ENCODE peak calls at places on chromosomes 13 and 19, in four cellular contexts. One of them, this sample, is unnamed.

GRCh38 chr19:2809387-2810140 is 10.1 kb upstream of the ZNF554 start:
- DNase-seq in spleen: no peak
- DNase-seq in psoas muscle: no peak
- DNase-seq in mammary epithelial cell: no peak
- DNase-seq in this sample: no peak

GRCh38 chr13:32917504-32917903 is 98.7 kb upstream of the KL start:
- DNase-seq in mammary epithelial cell: no peak
- DNase-seq in psoas muscle: no peak
- DNase-seq in spleen: no peak
- DNase-seq in this sample: no peak

GRCh38 chr13:58955546-58956385 is 1208.0 kb downstream of the DIAPH3 start:
- DNase-seq in psoas muscle: no peak
- DNase-seq in spleen: no peak
- DNase-seq in mammary epithelial cell: no peak
- DNase-seq in this sample: no peak

GRCh38 chr19:44988896-44989563 is 12.2 kb upstream of the RELB start:
- DNase-seq in spleen: peak; percentile 89
- DNase-seq in mammary epithelial cell: peak; percentile 35
- DNase-seq in psoas muscle: peak; percentile 79
- DNase-seq in this sample: peak; percentile 86

GRCh38 chr19:50333737-50334617 is 4.8 kb upstream of the KCNC3 start:
- DNase-seq in mammary epithelial cell: no peak
- DNase-seq in spleen: peak; percentile 92
- DNase-seq in psoas muscle: peak; percentile 90
- DNase-seq in this sample: peak; percentile 74

GRCh38 chr13:20128459-20128927 is 32.4 kb downstream of the GJA3 start:
- DNase-seq in spleen: no peak
- DNase-seq in psoas muscle: no peak
- DNase-seq in mammary epithelial cell: no peak
- DNase-seq in this sample: peak; percentile 58

GRCh38 chr13:29581666-29582065 is 13.8 kb downstream of the SLC7A1 start:
- DNase-seq in spleen: no peak
- DNase-seq in mammary epithelial cell: no peak
- DNase-seq in psoas muscle: no peak
- DNase-seq in this sample: no peak

GRCh38 chr13:96822900-96823299 is 171.4 kb downstream of the OXGR1 start:
- DNase-seq in spleen: no peak
- DNase-seq in psoas muscle: no peak
- DNase-seq in mammary epithelial cell: peak; percentile 21
- DNase-seq in this sample: no peak

GRCh38 chr19:48341006-48341405 is 15.7 kb downstream of the EMP3 start:
- DNase-seq in spleen: no peak
- DNase-seq in mammary epithelial cell: peak; percentile 91
- DNase-seq in psoas muscle: peak; percentile 89
- DNase-seq in this sample: no peak

GRCh38 chr19:47186337-47187022 is 44.5 kb downstream of the BBC3 start:
- DNase-seq in psoas muscle: no peak
- DNase-seq in mammary epithelial cell: no peak
- DNase-seq in spleen: peak; percentile 80
- DNase-seq in this sample: no peak

GRCh38 chr19:2648099-2648498 is 54.4 kb downstream of the GNG7 start:
- DNase-seq in spleen: no peak
- DNase-seq in psoas muscle: no peak
- DNase-seq in mammary epithelial cell: no peak
- DNase-seq in this sample: no peak

GRCh38 chr13:23427342-23428182 is 5.9 kb downstream of the SACS start:
- DNase-seq in mammary epithelial cell: peak; percentile 69
- DNase-seq in psoas muscle: no peak
- DNase-seq in spleen: no peak
- DNase-seq in this sample: peak; percentile 93

GRCh38 chr19:1579222-1579621 is 11.1 kb upstream of the MEX3D start:
- DNase-seq in mammary epithelial cell: no peak
- DNase-seq in spleen: no peak
- DNase-seq in psoas muscle: no peak
- DNase-seq in this sample: peak; percentile 64

GRCh38 chr19:23002690-23003422 is at the start of gene ZNF728:
- DNase-seq in spleen: no peak
- DNase-seq in mammary epithelial cell: no peak
- DNase-seq in psoas muscle: peak; percentile 85
- DNase-seq in this sample: peak; percentile 91

GRCh38 chr13:31908696-31909386 is 122.7 kb upstream of the FRY start:
- DNase-seq in mammary epithelial cell: no peak
- DNase-seq in psoas muscle: no peak
- DNase-seq in spleen: no peak
- DNase-seq in this sample: no peak

DNA sequence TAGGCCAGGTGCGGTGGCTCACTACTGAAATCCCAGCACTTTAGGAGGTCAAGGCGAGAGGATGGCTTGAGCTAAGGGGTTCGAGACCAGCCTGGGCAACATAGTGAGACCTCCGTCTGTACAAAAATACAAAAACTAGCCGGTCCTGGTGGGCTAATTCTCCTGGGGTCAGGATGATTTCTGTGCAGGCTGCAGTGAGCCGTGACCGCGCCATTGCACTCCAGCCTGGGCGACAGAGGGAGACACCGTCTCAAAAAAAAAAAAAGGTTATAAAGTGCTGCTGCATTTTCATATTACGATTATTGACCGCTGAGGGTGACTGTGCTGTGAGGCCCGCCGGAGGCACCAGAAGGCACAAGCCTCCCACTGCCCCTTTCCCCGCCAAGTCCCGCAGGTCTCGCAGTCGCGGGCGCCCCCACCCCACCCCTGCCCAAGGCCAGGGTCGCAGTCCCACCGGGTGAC is 477 bp upstream of the PLEKHF1 start:
- DNase-seq in spleen: no peak
- DNase-seq in mammary epithelial cell: no peak
- DNase-seq in psoas muscle: no peak
- DNase-seq in this sample: no peak
- TF ChIP-seq CTCF in spleen: peak; percentile 56
- TF ChIP-seq CTCF in mammary epithelial cell: no peak
- TF ChIP-seq CTCF in psoas muscle: peak; percentile 32
- TF ChIP-seq CTCF in this sample: no peak

DNA sequence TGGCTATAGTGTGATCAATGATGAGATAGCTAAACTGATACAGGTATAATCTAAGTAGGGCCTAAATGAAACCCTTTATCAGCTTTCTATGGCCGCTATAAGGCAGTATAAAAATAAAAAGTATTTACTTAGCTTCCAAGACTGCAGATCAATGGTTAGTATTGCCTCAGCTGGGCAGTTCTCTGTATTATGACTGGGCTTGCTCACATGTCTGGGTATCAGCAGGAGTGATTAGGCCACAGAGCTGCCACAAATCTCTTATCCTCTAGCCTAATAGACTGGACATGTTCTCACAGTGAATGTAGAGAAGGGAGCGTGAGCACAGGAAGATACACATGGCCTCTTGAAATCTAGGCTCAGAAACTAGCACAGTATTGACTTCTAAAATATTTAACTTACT is 156.1 kb upstream of the SPRY2 start:
- DNase-seq in psoas muscle: no peak
- DNase-seq in mammary epithelial cell: no peak
- DNase-seq in spleen: no peak
- DNase-seq in this sample: no peak
- TF ChIP-seq CTCF in psoas muscle: no peak
- TF ChIP-seq CTCF in mammary epithelial cell: no peak
- TF ChIP-seq CTCF in spleen: no peak
- TF ChIP-seq CTCF in this sample: no peak

GRCh38 chr13:25908390-25908789 is 143.4 kb downstream of the SHISA2 start:
- DNase-seq in spleen: no peak
- DNase-seq in psoas muscle: no peak
- DNase-seq in mammary epithelial cell: no peak
- DNase-seq in this sample: no peak
- TF ChIP-seq CTCF in spleen: no peak
- TF ChIP-seq CTCF in psoas muscle: no peak
- TF ChIP-seq CTCF in mammary epithelial cell: no peak
- TF ChIP-seq CTCF in this sample: no peak

GRCh38 chr19:36051236-36051635 is 2.8 kb downstream of the THAP8 start:
- DNase-seq in psoas muscle: no peak
- DNase-seq in mammary epithelial cell: no peak
- DNase-seq in spleen: no peak
- DNase-seq in this sample: no peak
- TF ChIP-seq CTCF in psoas muscle: no peak
- TF ChIP-seq CTCF in mammary epithelial cell: no peak
- TF ChIP-seq CTCF in spleen: no peak
- TF ChIP-seq CTCF in this sample: peak; percentile 35

DNA sequence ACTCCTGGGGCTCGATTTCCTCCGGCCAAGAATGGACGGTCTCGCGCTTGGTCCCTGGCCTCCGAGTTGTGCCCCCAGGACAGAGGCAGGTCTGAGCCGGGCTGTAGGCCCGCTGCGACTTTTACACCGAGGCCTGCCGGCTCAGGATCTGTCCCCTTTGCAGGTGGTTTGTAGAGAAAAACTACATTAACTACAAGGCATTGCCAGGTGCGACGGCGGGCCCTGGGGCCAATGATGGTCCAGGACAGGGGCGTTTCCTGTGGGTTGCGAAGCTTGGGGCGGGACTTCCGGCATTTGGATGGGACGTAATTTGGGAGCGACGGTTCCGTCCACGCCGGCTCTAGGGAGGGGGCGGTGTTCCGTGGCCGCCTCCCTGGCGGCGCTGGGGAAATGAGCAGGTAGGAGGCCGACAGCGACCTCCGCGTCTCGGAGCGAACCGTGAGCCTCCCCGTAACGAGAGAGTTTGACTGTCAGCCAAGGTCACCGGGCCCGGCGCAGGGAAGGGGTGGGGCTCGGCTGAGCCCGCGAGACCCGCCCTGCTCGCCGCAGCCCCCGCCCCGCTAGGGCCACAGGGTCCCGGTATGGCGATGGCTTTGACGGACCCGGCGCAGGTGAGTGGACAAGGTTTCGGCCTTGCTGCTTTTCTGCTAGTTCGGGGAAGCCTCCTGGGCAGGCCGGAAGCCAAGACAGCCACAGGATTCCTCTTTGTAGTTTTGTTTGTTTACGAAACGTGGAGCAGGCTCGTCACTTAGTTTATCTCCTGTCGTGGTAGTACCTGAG is at the start of gene ZNF805:
- DNase-seq in spleen: peak; percentile 97
- DNase-seq in mammary epithelial cell: peak; percentile 92
- DNase-seq in psoas muscle: peak; percentile 99
- DNase-seq in this sample: peak; percentile 98
- TF ChIP-seq CTCF in spleen: peak; percentile 49
- TF ChIP-seq CTCF in mammary epithelial cell: no peak
- TF ChIP-seq CTCF in psoas muscle: peak; percentile 18
- TF ChIP-seq CTCF in this sample: no peak

DNA sequence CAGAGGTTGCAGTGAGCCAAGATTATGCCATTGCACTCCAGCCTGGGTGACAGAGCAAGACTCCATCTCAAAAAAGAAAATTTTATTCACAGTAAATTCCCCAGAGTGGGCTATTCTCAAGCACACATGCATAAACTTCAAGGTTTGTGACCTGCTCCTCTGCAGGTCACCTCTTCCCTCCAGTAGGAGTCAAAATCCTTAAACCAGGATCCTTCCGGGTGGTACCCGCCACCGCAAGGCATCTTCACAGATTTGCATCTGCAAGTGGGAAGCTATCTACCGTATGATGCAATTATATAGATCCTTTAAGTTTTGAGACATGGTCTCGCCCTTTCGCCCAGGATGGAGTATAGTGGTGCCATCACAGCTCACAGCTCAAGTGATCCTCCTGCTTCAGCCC is 3.0 kb upstream of the ECH1 start:
- DNase-seq in spleen: no peak
- DNase-seq in psoas muscle: no peak
- DNase-seq in mammary epithelial cell: no peak
- DNase-seq in this sample: no peak
- TF ChIP-seq CTCF in spleen: no peak
- TF ChIP-seq CTCF in psoas muscle: no peak
- TF ChIP-seq CTCF in mammary epithelial cell: no peak
- TF ChIP-seq CTCF in this sample: no peak

DNA sequence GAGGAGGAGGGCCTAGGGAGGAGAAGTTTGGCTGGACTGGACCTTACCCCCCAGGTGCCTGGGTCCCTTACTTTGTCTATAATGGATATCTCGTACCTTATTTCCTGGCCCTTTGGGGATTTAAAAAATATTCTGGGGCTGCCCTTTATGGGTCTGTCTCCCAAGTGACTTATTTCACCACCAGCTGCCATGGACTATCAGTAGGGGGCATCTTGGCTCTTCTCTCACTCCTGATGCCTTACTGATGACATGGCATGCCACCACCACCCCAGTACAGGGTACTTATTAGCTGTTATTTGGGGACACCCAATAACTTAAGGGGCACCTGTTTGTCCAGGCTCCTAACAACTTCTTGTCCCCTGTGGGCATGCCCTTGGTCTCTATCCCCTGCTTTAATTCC is 38.0 kb downstream of the NFIX start:
- DNase-seq in spleen: no peak
- DNase-seq in psoas muscle: no peak
- DNase-seq in mammary epithelial cell: no peak
- DNase-seq in this sample: no peak
- TF ChIP-seq CTCF in spleen: no peak
- TF ChIP-seq CTCF in psoas muscle: no peak
- TF ChIP-seq CTCF in mammary epithelial cell: no peak
- TF ChIP-seq CTCF in this sample: no peak

DNA sequence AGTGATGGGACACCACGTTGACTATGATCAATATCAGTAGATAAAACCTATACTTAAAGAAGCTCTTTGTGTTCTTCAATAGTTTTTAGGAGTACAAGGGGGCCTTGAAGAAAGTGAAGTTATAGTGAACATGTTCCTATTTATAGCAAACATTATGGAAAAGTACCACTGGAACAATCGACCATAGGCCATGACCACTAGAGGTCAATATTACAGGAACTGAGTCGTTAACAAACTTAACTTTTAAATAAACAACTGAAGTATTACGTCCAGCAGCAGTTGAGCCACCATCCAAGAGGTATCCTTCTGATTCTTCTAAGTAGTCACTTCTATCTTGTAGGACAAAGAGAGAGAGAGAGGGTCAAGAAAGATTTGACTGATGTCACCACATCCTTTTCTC is 391.0 kb upstream of the SLITRK5 start:
- DNase-seq in spleen: no peak
- DNase-seq in mammary epithelial cell: no peak
- DNase-seq in psoas muscle: no peak
- DNase-seq in this sample: no peak
- TF ChIP-seq CTCF in spleen: no peak
- TF ChIP-seq CTCF in mammary epithelial cell: peak; percentile 6
- TF ChIP-seq CTCF in psoas muscle: no peak
- TF ChIP-seq CTCF in this sample: no peak

DNA sequence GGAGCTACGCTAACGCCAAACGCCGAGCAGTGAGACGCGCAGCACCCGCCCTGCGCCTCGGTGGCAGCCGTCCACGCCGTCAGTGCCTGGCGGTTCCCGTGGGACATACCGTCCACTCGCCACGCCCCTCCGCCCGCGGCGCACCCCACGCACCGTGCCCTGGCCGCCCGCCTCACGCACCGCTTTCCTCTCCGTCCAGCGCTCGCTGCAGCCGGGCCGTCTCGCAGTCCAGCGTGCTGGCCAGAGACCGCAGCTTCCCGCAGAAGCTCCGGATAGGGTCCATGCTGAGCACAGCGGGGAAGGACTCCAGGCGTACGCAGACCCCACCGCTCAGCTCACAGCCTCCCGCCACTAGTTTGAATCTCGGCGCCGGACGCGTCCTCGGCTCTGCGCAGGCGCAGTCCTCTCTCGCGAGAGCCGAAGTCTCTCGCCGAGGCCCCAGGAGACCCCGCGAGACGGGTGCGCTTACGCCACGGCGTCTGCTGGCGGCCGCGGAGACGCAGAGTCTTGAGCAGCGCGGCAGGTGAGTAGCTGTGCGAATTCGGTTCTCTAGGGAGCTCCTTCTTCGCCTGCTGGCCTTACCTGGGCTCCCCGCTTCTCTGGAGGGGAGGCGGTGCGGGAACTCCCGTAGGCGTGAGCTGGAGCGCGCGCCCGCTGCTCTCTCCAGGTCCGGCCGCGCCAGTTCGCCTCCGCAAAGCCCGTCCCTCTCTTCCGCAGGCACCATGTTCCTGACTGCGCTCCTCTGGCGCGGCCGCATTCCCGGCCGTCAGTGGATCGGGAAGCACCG is at the start of the genes MRPL57 and SKA3:
- DNase-seq in mammary epithelial cell: peak; percentile 94
- DNase-seq in spleen: peak; percentile 97
- DNase-seq in psoas muscle: peak; percentile 96
- DNase-seq in this sample: peak; percentile 96
- TF ChIP-seq CTCF in mammary epithelial cell: no peak
- TF ChIP-seq CTCF in spleen: peak; percentile 77
- TF ChIP-seq CTCF in psoas muscle: no peak
- TF ChIP-seq CTCF in this sample: peak; percentile 26